ENCODE peak calls at places on chromosomes 4 and X, in four cellular contexts. H, N, J and B are unnamed samples.
A peak's percentile ranks its signal among the peaks of the same experiment; 100 is the strongest.

GRCh38 chr4:139144911-139145551 is 32.0 kb downstream of the ELF2 start:
- ATAC-seq in H (peak; percentile 65), N (no peak), J (no peak), B (no peak)

GRCh38 chr4:67928547-67928946 is 34.7 kb downstream of the TMPRSS11A start:
- ATAC-seq in H (no peak), N (peak; percentile 15), J (no peak), B (peak; percentile 25)

GRCh38 chrX:141879616-141880015 is 24.1 kb upstream of the MAGEC1 start:
- ATAC-seq in H (no peak), N (no peak), J (no peak), B (no peak)

GRCh38 chrX:64394874-64395567 is at the start of gene MTMR8:
- ATAC-seq in H (peak; percentile 61), N (peak; percentile 88), J (peak; percentile 95), B (peak; percentile 79)

GRCh38 chrX:12349201-12349600 is 210.9 kb downstream of the FRMPD4 start:
- ATAC-seq in H (no peak), N (no peak), J (no peak), B (no peak)

GRCh38 chrX:22043872-22044271 is 11.7 kb downstream of the PHEX start:
- ATAC-seq in H (no peak), N (no peak), J (no peak), B (no peak)

GRCh38 chr4:76589872-76590846 is 155.1 kb downstream of the SHROOM3 start:
- ATAC-seq in H (peak; percentile 47), N (peak; percentile 91), J (no peak), B (peak; percentile 64)

GRCh38 chrX:24231169-24231568 is 81.6 kb downstream of the ZFX start:
- ATAC-seq in H (peak; percentile 30), N (peak; percentile 86), J (no peak), B (no peak)

GRCh38 chr4:81632581-81633247 is 161.0 kb upstream of the RASGEF1B start:
- ATAC-seq in H (no peak), N (peak; percentile 69), J (no peak), B (no peak)

GRCh38 chrX:44043496-44043895 is 70.3 kb upstream of the NDP start:
- ATAC-seq in H (no peak), N (no peak), J (no peak), B (no peak)

GRCh38 chr4:152090543-152090942 is 329.7 kb upstream of the GATB start:
- ATAC-seq in H (no peak), N (no peak), J (no peak), B (no peak)

GRCh38 chr4:166981847-166982246 is 252.4 kb downstream of the SPOCK3 start:
- ATAC-seq in H (no peak), N (no peak), J (no peak), B (no peak)

GRCh38 chrX:68693481-68694410 is 46.3 kb downstream of the STARD8 start:
- ATAC-seq in H (peak; percentile 92), N (peak; percentile 64), J (peak; percentile 38), B (peak; percentile 88)

GRCh38 chrX:68719904-68720614 is 72.6 kb downstream of the STARD8 start:
- ATAC-seq in H (no peak), N (peak; percentile 29), J (no peak), B (no peak)

GRCh38 chrX:153727108-153727931 is 2.7 kb downstream of the ABCD1 start:
- ATAC-seq in H (peak; percentile 46), N (no peak), J (no peak), B (peak; percentile 23)

GRCh38 chr4:25821899-25822298 is 40.9 kb downstream of the SEL1L3 start:
- ATAC-seq in H (no peak), N (no peak), J (no peak), B (no peak)

GRCh38 chr4:150297861-150298474 is 219.7 kb downstream of the DCLK2 start:
- ATAC-seq in H (no peak), N (peak; percentile 49), J (no peak), B (no peak)

GRCh38 chr4:52273885-52274284 is 222.8 kb downstream of the SPATA18 start:
- ATAC-seq in H (no peak), N (no peak), J (no peak), B (no peak)

GRCh38 chr4:31068257-31069075 is 348.3 kb downstream of the PCDH7 start:
- ATAC-seq in H (no peak), N (no peak), J (no peak), B (no peak)

GRCh38 chr4:127857641-127858040 is 23.1 kb upstream of the PLK4 start:
- ATAC-seq in H (no peak), N (no peak), J (no peak), B (no peak)

GRCh38 chrX:123695242-123695641 is 37.6 kb downstream of the THOC2 start:
- ATAC-seq in H (no peak), N (no peak), J (no peak), B (no peak)

GRCh38 chrX:111634823-111635410 is 46.1 kb upstream of the ALG13 start:
- ATAC-seq in H (no peak), N (no peak), J (no peak), B (no peak)

GRCh38 chrX:70336767-70337166 is 46.9 kb downstream of the KIF4A start:
- ATAC-seq in H (no peak), N (no peak), J (no peak), B (no peak)

GRCh38 chrX:134714633-134715110 is 56.4 kb upstream of the PLAC1 start:
- ATAC-seq in H (no peak), N (no peak), J (no peak), B (no peak)

GRCh38 chrX:47885501-47885900 is 48.8 kb downstream of the ZNF81 start:
- ATAC-seq in H (no peak), N (no peak), J (no peak), B (no peak)

GRCh38 chr4:84677093-84677492 is 94.2 kb downstream of the CDS1 start:
- ATAC-seq in H (no peak), N (no peak), J (no peak), B (no peak)

GRCh38 chr4:107691378-107691777 is 28.7 kb downstream of the PAPSS1 start:
- ATAC-seq in H (no peak), N (no peak), J (no peak), B (no peak)

GRCh38 chrX:46588263-46588662 is 14.7 kb downstream of the CHST7 start:
- ATAC-seq in H (no peak), N (peak; percentile 51), J (no peak), B (peak; percentile 66)

GRCh38 chr4:180394307-180394706 is 1848.9 kb upstream of the TENM3 start:
- ATAC-seq in H (no peak), N (no peak), J (no peak), B (no peak)

GRCh38 chr4:139076016-139076744 is 60.6 kb downstream of the NOCT start:
- ATAC-seq in H (peak; percentile 91), N (no peak), J (no peak), B (no peak)

GRCh38 chr4:71130827-71131603 is 137.6 kb downstream of the DCK start:
- ATAC-seq in H (no peak), N (no peak), J (no peak), B (no peak)

GRCh38 chr4:139762715-139763114 is 97.1 kb downstream of the MGST2 start:
- ATAC-seq in H (no peak), N (no peak), J (no peak), B (peak; percentile 66)

GRCh38 chrX:19182785-19183184 is 60.5 kb upstream of the ADGRG2 start:
- ATAC-seq in H (no peak), N (no peak), J (no peak), B (no peak)

GRCh38 chrX:70231666-70232065 is 2.8 kb upstream of the AWAT1 start:
- ATAC-seq in H (no peak), N (no peak), J (no peak), B (no peak)

GRCh38 chrX:103789004-103789403 is 12.4 kb downstream of the PLP1 start:
- ATAC-seq in H (no peak), N (no peak), J (no peak), B (no peak)

GRCh38 chr4:14309429-14309828 is 681.9 kb upstream of the BOD1L1 start:
- ATAC-seq in H (no peak), N (no peak), J (no peak), B (no peak)

GRCh38 chr4:66489370-66489769 is 819.1 kb upstream of the EPHA5 start:
- ATAC-seq in H (no peak), N (no peak), J (no peak), B (no peak)

GRCh38 chr4:131258361-131258760 is 1890.7 kb upstream of the PCDH10 start:
- ATAC-seq in H (no peak), N (peak; percentile 19), J (no peak), B (no peak)